ENCODE peak calls at places on chromosomes 3 and 15, in eight cellular contexts. M is fibroblast of pulmonary artery; L is ureter; N is WTC11; U is stimulated activated CD4-positive, alpha-beta T cell treated with anti-CD3 and anti-CD28 coated beads, Interleukin-12 subunit alpha, Interleukin-12 subunit beta, amount 100 ng/mL, for 4 hours; O is pulmonary artery endothelial cell; V is HS-27A; P is kidney. G is an unnamed sample.

GRCh38 chr3:87727783-87728182 is 331.0 kb downstream of the CGGBP1 start:
- DNase-seq in V (no peak), O (no peak), M (no peak), L (no peak), N (peak; percentile 38), U (no peak), P (no peak), G (no peak)

GRCh38 chr3:110344897-110345767 is 726.5 kb upstream of the NECTIN3 start:
- DNase-seq in L (no peak), N (no peak), V (no peak), O (no peak), P (no peak), M (peak; percentile 72), U (no peak), G (no peak)

GRCh38 chr3:196739671-196740475 is at the start of gene PAK2:
- DNase-seq in L (peak; percentile 92), P (peak; percentile 97), O (peak; percentile 48), V (no peak), M (peak; percentile 85), U (peak; percentile 91), N (peak; percentile 90), G (peak; percentile 96)

GRCh38 chr15:38002883-38003477 is 68.5 kb downstream of the TMCO5A start:
- DNase-seq in M (peak; percentile 91), O (peak; percentile 57), P (no peak), U (no peak), L (no peak), N (peak; percentile 79), V (peak; percentile 39), G (peak; percentile 63)

GRCh38 chr3:169618894-169619792 is 44.4 kb downstream of the MECOM start:
- DNase-seq in V (no peak), L (no peak), P (no peak), M (no peak), U (no peak), O (no peak), N (no peak), G (no peak)

GRCh38 chr15:70795311-70795665 is 31.9 kb upstream of the UACA start:
- DNase-seq in M (peak; percentile 91), P (no peak), V (peak; percentile 94), N (no peak), O (peak; percentile 64), L (no peak), U (no peak), G (no peak)

GRCh38 chr3:39064646-39065045 is 12.8 kb downstream of the WDR48 start:
- DNase-seq in N (no peak), O (no peak), V (no peak), L (no peak), M (no peak), P (no peak), U (no peak), G (no peak)

GRCh38 chr3:195768414-195768813 is 43.3 kb downstream of the MUC4 start:
- DNase-seq in V (no peak), M (no peak), U (no peak), N (no peak), L (no peak), P (no peak), O (no peak), G (no peak)

GRCh38 chr3:187012609-187013051 is 82.3 kb downstream of the ST6GAL1 start:
- DNase-seq in P (peak; percentile 77), M (peak; percentile 48), U (peak; percentile 49), O (peak; percentile 69), V (no peak), N (no peak), L (peak; percentile 40), G (peak; percentile 34)

GRCh38 chr15:100111103-100112060 is 230.4 kb downstream of the ADAMTS17 start:
- DNase-seq in P (no peak), M (peak; percentile 92), L (peak; percentile 75), O (peak; percentile 55), N (no peak), V (no peak), U (peak; percentile 31), G (peak; percentile 73)

GRCh38 chr3:26061947-26062346 is 272.1 kb downstream of the OXSM start:
- DNase-seq in U (no peak), L (no peak), O (no peak), M (no peak), P (no peak), N (no peak), V (no peak), G (no peak)

GRCh38 chr15:35936284-35936683 is 390.3 kb upstream of the DPH6 start:
- DNase-seq in U (no peak), V (no peak), L (no peak), M (no peak), N (no peak), P (no peak), O (no peak), G (no peak)

GRCh38 chr3:141407043-141407442 is 38.7 kb downstream of the ZBTB38 start:
- DNase-seq in V (peak; percentile 91), N (no peak), U (no peak), P (no peak), L (no peak), O (no peak), M (peak; percentile 99), G (no peak)

GRCh38 chr3:29152379-29152778 is 128.5 kb upstream of the RBMS3 start:
- DNase-seq in P (no peak), O (no peak), U (no peak), V (no peak), N (peak; percentile 27), M (no peak), L (no peak), G (no peak)

GRCh38 chr15:90529369-90530249 is at the start of gene CRTC3:
- DNase-seq in U (peak; percentile 55), N (peak; percentile 47), V (no peak), O (no peak), P (peak; percentile 89), M (peak; percentile 50), L (peak; percentile 56), G (peak; percentile 82)